ENCODE peak calls at places on chromosomes 5 and 9, in five cellular contexts. Z is skeletal muscle cell; V is CD8-positive, alpha-beta memory T cell; K is stimulated activated CD8-positive, alpha-beta memory T cell treated with anti-CD3 and anti-CD28 coated beads, Interleukin-15, amount 100 ng/mL, for 4 hours; I is hypothalamus. A is an unnamed sample.

GRCh38 chr5:19240150-19240549 is 747.9 kb downstream of the CDH18 start:
- DNase-seq in Z (peak), V (no peak), K (no peak), I (no peak), A (no peak)

GRCh38 chr9:37902804-37903580 is 935 bp downstream of the SLC25A51 start:
- DNase-seq in Z (no peak), V (no peak), K (no peak), I (no peak), A (no peak)

GRCh38 chr5:616342-617039 is 4.4 kb downstream of the CEP72 start:
- DNase-seq in Z (no peak), V (peak), K (no peak), I (no peak), A (no peak)

GRCh38 chr5:55591671-55592070 is 56.9 kb upstream of the PLPP1 start:
- DNase-seq in Z (no peak), V (no peak), K (no peak), I (no peak), A (no peak)

GRCh38 chr9:10613413-10613812 is 611 bp upstream of the PTPRD start:
- DNase-seq in Z (no peak), V (no peak), K (no peak), I (no peak), A (no peak)

GRCh38 chr5:2960309-2960708 is 208.8 kb upstream of the IRX2 start:
- DNase-seq in Z (no peak), V (no peak), K (no peak), I (no peak), A (no peak)

GRCh38 chr5:176425138-176425537 is 8.8 kb upstream of the CLTB start:
- DNase-seq in Z (no peak), V (no peak), K (no peak), I (no peak), A (no peak)

GRCh38 chr9:137339606-137340462 is 37.8 kb upstream of the NRARP start:
- DNase-seq in Z (no peak), V (no peak), K (no peak), I (no peak), A (no peak)

A was measured in GOT3.